ENCODE peak calls at places on chromosome 11, in six cellular contexts. I is OCI-M1; K is aorta; M is HepG2; P is T-cell; Y is activated CD4-positive, alpha-beta T cell treated with anti-CD3 and anti-CD28 coated beads, Interleukin-2, amount 50 U/mL, for 48 hours. T is an unnamed sample.

GRCh38 chr11:132007184-132007583 is 636.8 kb downstream of the NTM start:
- DNase-seq in I (no peak), K (no peak), M (no peak), P (no peak), Y (no peak), T (no peak)

GRCh38 chr11:36425593-36426206 is 84.4 kb downstream of the TRAF6 start:
- DNase-seq in I (no peak), K (no peak), M (no peak), P (no peak), Y (no peak), T (no peak)

GRCh38 chr11:96061730-96062524 is 138.0 kb upstream of the MTMR2 start:
- DNase-seq in I (no peak), K (no peak), M (peak), P (peak), Y (no peak), T (no peak)

GRCh38 chr11:18394928-18395734 is 768 bp downstream of the LDHA start:
- DNase-seq in I (peak), K (no peak), M (no peak), P (peak), Y (peak), T (peak)

GRCh38 chr11:45449036-45449601 is 163.0 kb upstream of the SYT13 start:
- DNase-seq in I (no peak), K (no peak), M (no peak), P (no peak), Y (no peak), T (no peak)

GRCh38 chr11:116278076-116278475 is 494.7 kb downstream of the BUD13 start:
- DNase-seq in I (no peak), K (no peak), M (no peak), P (no peak), Y (no peak), T (no peak)

GRCh38 chr11:129192150-129192549 is at the start of gene ARHGAP32:
- DNase-seq in I (no peak), K (no peak), M (no peak), P (no peak), Y (no peak), T (peak)

GRCh38 chr11:118148240-118148639 is 4.4 kb downstream of the SCN4B start:
- DNase-seq in I (no peak), K (peak), M (peak), P (no peak), Y (no peak), T (no peak)

GRCh38 chr11:70482529-70482917 is 84.2 kb downstream of the CTTN start:
- DNase-seq in I (no peak), K (no peak), M (no peak), P (no peak), Y (no peak), T (no peak)

T was measured in stimulated activated CD8-positive, alpha-beta memory T cell treated with anti-CD3 and anti-CD28 coated beads, Interleukin-4, amount 100 ng/mL, for 48 hours.